ENCODE peak calls at places on chromosomes 1 and 21, in seven cellular contexts. Y is lower lobe of right lung, W is breast epithelium, U is hepatocyte, C is mucosa of descending colon, H is IMR-90, X is endodermal cell. J is an unnamed sample.
A peak's percentile ranks its signal among the peaks of the same experiment; 100 is the strongest.

GRCh38 chr1:116990612-116991151 is 10.9 kb upstream of the CD101 start:
- DNase-seq in Y (no peak), U (no peak), X (no peak), H (peak; percentile 43), C (peak; percentile 74), W (peak; percentile 63), J (no peak)

GRCh38 chr1:58874757-58875755 is 91.2 kb upstream of the JUN start:
- DNase-seq in H (peak; percentile 51), W (no peak), X (peak; percentile 85), Y (no peak), U (peak; percentile 40), C (no peak), J (no peak)

GRCh38 chr1:157776971-157777386 is at the start of gene FCRL2:
- DNase-seq in Y (no peak), C (no peak), X (no peak), H (no peak), W (no peak), U (no peak), J (no peak)

GRCh38 chr1:14113841-14114567 is 414.0 kb downstream of the PRDM2 start:
- DNase-seq in H (peak; percentile 13), U (peak; percentile 78), Y (peak; percentile 46), C (no peak), X (peak; percentile 92), W (peak; percentile 54), J (no peak)

GRCh38 chr1:53860967-53861411 is 22.9 kb upstream of the NDC1 start:
- DNase-seq in W (no peak), H (peak; percentile 61), U (peak; percentile 82), C (no peak), X (peak; percentile 76), Y (no peak), J (no peak)

GRCh38 chr1:22832414-22832786 is 121.8 kb downstream of the EPHB2 start:
- DNase-seq in W (no peak), U (no peak), H (peak; percentile 80), C (no peak), X (no peak), Y (no peak), J (no peak)

GRCh38 chr21:32414579-32415358 is 2.3 kb downstream of the EVA1C start:
- DNase-seq in C (no peak), U (peak; percentile 21), H (peak; percentile 63), W (no peak), Y (no peak), X (no peak), J (peak; percentile 4)

GRCh38 chr21:35484032-35484431 is 434.9 kb upstream of the RUNX1 start:
- DNase-seq in U (no peak), C (no peak), W (no peak), Y (no peak), H (no peak), X (no peak), J (no peak)

GRCh38 chr1:226882631-226883409 is 12.4 kb downstream of the PSEN2 start:
- DNase-seq in C (no peak), Y (no peak), H (peak; percentile 69), U (peak; percentile 27), X (peak; percentile 86), W (no peak), J (no peak)

GRCh38 chr1:56570924-56571372 is 8.4 kb downstream of the PLPP3 start:
- DNase-seq in H (no peak), U (no peak), Y (no peak), W (no peak), X (no peak), C (no peak), J (no peak)

GRCh38 chr21:14895792-14896191 is 169.0 kb downstream of the NRIP1 start:
- DNase-seq in C (no peak), H (no peak), Y (no peak), W (no peak), U (no peak), X (no peak), J (no peak)

GRCh38 chr1:32060914-32061313 is 11.8 kb upstream of the TMEM39B start:
- DNase-seq in Y (no peak), H (no peak), W (no peak), C (no peak), X (peak; percentile 22), U (no peak), J (no peak)

GRCh38 chr1:234931404-234931973 is 197.1 kb downstream of the TOMM20 start:
- DNase-seq in X (no peak), Y (no peak), H (no peak), U (no peak), C (no peak), W (no peak), J (no peak)

GRCh38 chr1:231420959-231421615 is 1.0 kb downstream of the EGLN1 start:
- DNase-seq in H (peak; percentile 48), Y (peak; percentile 72), W (no peak), C (peak; percentile 78), X (peak; percentile 84), U (peak; percentile 56), J (peak; percentile 65)

GRCh38 chr1:202349263-202349928 is 897 bp downstream of the PPP1R12B start:
- DNase-seq in C (no peak), H (peak; percentile 78), Y (no peak), W (no peak), U (peak; percentile 48), X (no peak), J (no peak)

GRCh38 chr1:234244482-234244881 is 128.8 kb upstream of the COA6 start:
- DNase-seq in U (no peak), C (no peak), X (no peak), W (no peak), H (no peak), Y (no peak), J (no peak)

GRCh38 chr1:111841746-111842145 is 86.0 kb downstream of the DDX20 start:
- DNase-seq in C (no peak), X (no peak), U (no peak), Y (no peak), W (no peak), H (no peak), J (no peak)

GRCh38 chr1:86430376-86430775 is 6.4 kb downstream of the CLCA2 start:
- DNase-seq in U (no peak), C (no peak), X (no peak), Y (no peak), H (no peak), W (no peak), J (no peak)

GRCh38 chr1:153612111-153612754 is 704 bp downstream of the S100A16 start:
- DNase-seq in C (no peak), H (no peak), U (no peak), Y (no peak), W (no peak), X (peak; percentile 59), J (no peak)

GRCh38 chr1:53578358-53578757 is 119.2 kb downstream of the DMRTB1 start:
- DNase-seq in Y (no peak), W (no peak), U (no peak), X (no peak), H (peak; percentile 20), C (no peak), J (no peak)

GRCh38 chr1:194431121-194431520 is 1244.7 kb upstream of the B3GALT2 start:
- DNase-seq in U (no peak), H (no peak), W (no peak), Y (no peak), C (no peak), X (no peak), J (no peak)

GRCh38 chr1:55214903-55215193 is 316 bp downstream of the USP24 start:
- DNase-seq in C (peak; percentile 67), X (peak; percentile 84), H (peak; percentile 49), W (no peak), U (peak; percentile 61), Y (peak; percentile 58), J (peak; percentile 57)

GRCh38 chr1:55215194-55216021 is at the start of gene USP24:
- DNase-seq in U (peak; percentile 90), C (peak; percentile 92), X (peak; percentile 91), W (peak; percentile 65), H (peak; percentile 59), Y (peak; percentile 91), J (peak; percentile 92)

GRCh38 chr1:55213029-55213884 is 1.9 kb downstream of the USP24 start:
- DNase-seq in W (no peak), C (no peak), H (no peak), Y (no peak), X (no peak), U (no peak), J (no peak)

GRCh38 chr1:55213885-55214213 is 1.3 kb downstream of the USP24 start:
- DNase-seq in X (no peak), H (no peak), W (no peak), Y (no peak), C (no peak), U (peak; percentile 7), J (no peak)

GRCh38 chr1:55214214-55214902 is 806 bp downstream of the USP24 start:
- DNase-seq in U (peak; percentile 62), W (no peak), X (peak; percentile 87), Y (peak; percentile 60), C (peak; percentile 80), H (no peak), J (peak; percentile 71)
- H3K4me1 ChIP-seq in U (peaks cover 34% of the 10 kb centered on the region), W (no peaks in the 10 kb centered on the region), X (peaks cover 17% of the 10 kb centered on the region), Y (peaks cover 71% of the 10 kb centered on the region), C (peaks cover 25% of the 10 kb centered on the region), H (peaks cover 6% of the 10 kb centered on the region), J (no peaks in the 10 kb centered on the region)

DNA sequence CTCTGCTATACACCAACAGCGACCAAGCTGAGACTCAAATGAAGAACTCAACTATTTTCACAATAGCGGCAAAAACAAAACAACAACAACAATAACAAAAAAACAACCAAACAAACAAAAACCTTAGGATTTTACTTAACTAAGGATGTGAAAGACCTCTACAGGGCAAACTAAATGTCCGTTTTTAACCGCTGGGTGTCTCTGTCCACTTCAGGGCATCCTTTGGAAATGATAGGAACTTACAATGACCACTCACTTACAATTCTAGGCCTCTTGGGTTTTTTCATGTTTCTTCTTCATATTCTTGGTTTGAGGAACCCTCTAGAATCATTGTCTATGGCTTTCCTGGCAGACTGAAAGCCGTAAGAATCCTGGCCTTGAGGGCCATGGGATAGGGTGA is 134.0 kb upstream of the FAM78B start:
- DNase-seq in X (no peak), C (no peak), Y (no peak), W (no peak), U (no peak), H (no peak), J (no peak)
- TF ChIP-seq CTCF in X (peak; percentile 25), C (no peak), Y (no peak), W (no peak), U (no peak), H (no peak), J (no peak)

GRCh38 chr1:11942280-11942679 is 7.8 kb downstream of the PLOD1 start:
- DNase-seq in U (no peak), X (no peak), Y (no peak), W (no peak), H (no peak), C (no peak), J (no peak)
- H3K4me1 ChIP-seq in U (peaks cover 18% of the 10 kb centered on the region), X (no peaks in the 10 kb centered on the region), Y (no peaks in the 10 kb centered on the region), W (no peaks in the 10 kb centered on the region), H (peaks cover 9% of the 10 kb centered on the region), C (peaks cover 5% of the 10 kb centered on the region), J (no peaks in the 10 kb centered on the region)

GRCh38 chr1:245153645-245154428 is 948 bp upstream of the KIF26B start:
- DNase-seq in Y (peak; percentile 51), U (peak; percentile 44), X (peak; percentile 81), H (no peak), C (no peak), W (no peak), J (peak; percentile 28)

GRCh38 chr1:245155186-245156040 is 628 bp downstream of the KIF26B start:
- DNase-seq in W (no peak), Y (no peak), C (no peak), U (peak; percentile 40), X (peak; percentile 80), H (peak; percentile 15), J (no peak)

GRCh38 chr1:245156736-245157505 is 2.1 kb downstream of the KIF26B start:
- DNase-seq in X (peak; percentile 76), W (no peak), Y (no peak), H (peak; percentile 12), U (peak; percentile 47), C (no peak), J (no peak)

GRCh38 chr1:245154429-245155185 is at the start of gene KIF26B:
- DNase-seq in X (peak; percentile 81), C (no peak), Y (no peak), H (peak; percentile 50), U (peak; percentile 79), W (no peak), J (no peak)

GRCh38 chr1:245156041-245156735 is 1.4 kb downstream of the KIF26B start:
- DNase-seq in H (peak; percentile 65), U (peak; percentile 95), W (peak; percentile 87), C (peak; percentile 87), X (peak; percentile 97), Y (peak; percentile 90), J (peak; percentile 91)
- TF ChIP-seq CTCF in H (peak; percentile 77), U (peak; percentile 82), W (peak; percentile 60), C (peak; percentile 74), X (peak; percentile 90), Y (peak; percentile 73), J (peak; percentile 81)

J was measured in right lobe of liver.